ENCODE peak calls at places on chromosomes 2 and 18, in four cellular contexts. T is AG08395, Q is pons, C is activated T-helper 1 cell treated with Interleukin-2 at 50 U/mL for 16 hours. N is an unnamed sample.

GRCh38 chr2:28333606-28334526 is 58.8 kb upstream of the FOSL2 start:
- DNase-seq in C (no peak), T (no peak), Q (no peak), N (no peak)

GRCh38 chr2:169867579-169867978 is 40.3 kb downstream of the UBR3 start:
- DNase-seq in C (no peak), Q (no peak), T (no peak), N (no peak)

GRCh38 chr2:68745006-68745405 is 10.4 kb downstream of the ARHGAP25 start:
- DNase-seq in Q (no peak), T (no peak), C (no peak), N (no peak)

GRCh38 chr2:216679658-216680024 is 15.7 kb downstream of the IGFBP5 start:
- DNase-seq in C (no peak), T (no peak), Q (no peak), N (no peak)

GRCh38 chr18:49021433-49022129 is 70.8 kb upstream of the SMAD7 start:
- DNase-seq in C (no peak), T (no peak), Q (peak; percentile 16), N (no peak)

GRCh38 chr2:43576983-43577892 is 18.6 kb downstream of the THADA start:
- DNase-seq in Q (peak; percentile 59), C (no peak), T (peak; percentile 74), N (no peak)

GRCh38 chr2:112942654-112943002 is 31.7 kb downstream of the IL37 start:
- DNase-seq in Q (no peak), C (no peak), T (no peak), N (no peak)

GRCh38 chr2:120772261-120772660 is 36.6 kb downstream of the GLI2 start:
- DNase-seq in C (no peak), Q (no peak), T (no peak), N (no peak)

GRCh38 chr2:151786493-151786892 is 41.7 kb downstream of the ARL5A start:
- DNase-seq in T (no peak), Q (no peak), C (no peak), N (no peak)

GRCh38 chr2:120600335-120600734 is 135.3 kb upstream of the GLI2 start:
- DNase-seq in T (no peak), C (no peak), Q (no peak), N (no peak)

GRCh38 chr2:1742680-1743395 is 1.5 kb downstream of the PXDN start:
- DNase-seq in T (peak; percentile 84), C (no peak), Q (peak; percentile 26), N (no peak)